ENCODE peak calls at places on chromosomes 2 and 18, in five cellular contexts. P is testis, W is breast epithelium, L is spleen, K is body of pancreas. N is an unnamed sample.

GRCh38 chr2:110860620-110861019 is 128.2 kb downstream of the ACOXL start:
- DNase-seq in W (no peak), K (no peak), L (no peak), P (no peak), N (no peak)

GRCh38 chr2:134021830-134022524 is 231.9 kb upstream of the MGAT5 start:
- DNase-seq in P (no peak), W (no peak), K (no peak), L (no peak), N (no peak)

GRCh38 chr18:79422022-79422782 is 26.5 kb downstream of the NFATC1 start:
- DNase-seq in L (peak; percentile 68), P (no peak), W (no peak), K (no peak), N (peak; percentile 54)

GRCh38 chr2:51859260-51859659 is 827.3 kb upstream of the NRXN1 start:
- DNase-seq in W (no peak), K (no peak), L (no peak), P (no peak), N (no peak)

GRCh38 chr2:232957607-232958211 is 55.3 kb downstream of the NGEF start:
- DNase-seq in K (no peak), P (no peak), W (no peak), L (no peak), N (no peak)

GRCh38 chr2:85728883-85729824 is 24.6 kb upstream of the ATOH8 start:
- DNase-seq in P (peak; percentile 91), W (peak; percentile 88), L (peak; percentile 95), K (peak; percentile 89), N (peak; percentile 84)

GRCh38 chr2:102841107-102841840 is 79.4 kb downstream of the TMEM182 start:
- DNase-seq in K (peak; percentile 70), L (no peak), W (no peak), P (peak; percentile 59), N (no peak)

GRCh38 chr2:17252258-17252657 is 266.0 kb downstream of the RAD51AP2 start:
- DNase-seq in P (no peak), L (no peak), W (no peak), K (no peak), N (no peak)

GRCh38 chr2:225668606-225669266 is 269.2 kb downstream of the NYAP2 start:
- DNase-seq in K (peak; percentile 10), P (peak; percentile 36), L (no peak), W (no peak), N (peak; percentile 56)

GRCh38 chr2:231716641-231717280 is 8.4 kb downstream of the PTMA start:
- DNase-seq in W (no peak), L (no peak), K (no peak), P (no peak), N (no peak)

GRCh38 chr2:139885921-139886498 is 1105.8 kb upstream of the NXPH2 start:
- DNase-seq in K (no peak), P (no peak), W (no peak), L (no peak), N (no peak)

GRCh38 chr2:10052216-10052615 is 8.9 kb downstream of the KLF11 start:
- DNase-seq in P (no peak), L (peak; percentile 55), K (no peak), W (no peak), N (no peak)

GRCh38 chr2:238092486-238093035 is 7.6 kb upstream of the ESPNL start:
- DNase-seq in K (no peak), P (no peak), W (no peak), L (no peak), N (no peak)

DNA sequence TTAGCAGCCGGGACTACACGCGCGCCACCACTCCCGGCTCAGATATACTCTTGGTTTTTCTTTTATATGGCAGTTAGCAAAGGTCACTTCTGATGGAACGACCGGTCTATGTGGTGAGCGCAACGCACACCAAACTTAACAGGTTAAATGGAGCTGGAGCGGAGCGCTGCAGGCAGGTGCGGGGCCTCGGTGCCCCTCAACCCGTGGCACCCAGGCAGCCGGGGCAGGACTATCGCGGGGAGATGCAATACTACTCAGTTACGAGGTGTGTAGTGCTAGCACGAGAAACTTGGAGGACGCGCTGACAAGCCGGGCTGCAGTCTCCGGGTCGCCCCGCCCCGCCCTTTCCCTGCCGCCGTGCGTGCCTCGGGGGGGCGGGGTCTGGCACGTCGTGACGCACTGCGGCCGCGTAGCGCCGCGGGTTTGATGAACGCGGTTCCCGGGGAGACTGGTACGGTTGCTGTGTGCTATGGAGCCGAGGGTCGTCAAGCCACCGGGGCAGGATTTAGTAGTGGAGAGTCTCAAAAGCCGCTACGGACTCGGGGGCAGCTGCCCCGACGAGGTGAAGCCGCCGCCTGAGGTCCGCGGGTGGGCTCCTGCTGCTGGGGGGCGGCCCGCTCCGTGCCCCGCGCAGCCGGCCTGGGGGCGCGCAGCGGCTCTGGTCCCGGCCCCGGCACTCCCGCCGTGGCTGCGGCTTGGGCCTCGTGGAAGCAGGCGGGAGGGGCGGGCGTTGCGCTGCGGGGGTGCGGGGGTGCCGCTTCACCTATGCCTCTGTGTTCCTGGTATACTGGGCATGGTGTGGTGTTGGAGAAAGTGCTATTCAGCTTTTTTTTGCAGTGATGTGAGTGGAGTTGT is at the start of gene CCDC138:
- DNase-seq in W (peak; percentile 80), K (peak; percentile 93), L (peak; percentile 98), P (peak; percentile 92), N (peak; percentile 70)
- TF ChIP-seq POLR2A in W (no peak), K (peak; percentile 53), L (peak; percentile 24), P (no peak), N (no peak)

GRCh38 chr2:73983322-73984202 is 1.1 kb upstream of the TET3 start:
- DNase-seq in P (no peak), W (peak; percentile 95), K (peak; percentile 98), L (peak; percentile 84), N (no peak)

GRCh38 chr2:73986085-73986680 is 1.5 kb downstream of the TET3 start:
- DNase-seq in K (no peak), L (peak; percentile 82), P (no peak), W (no peak), N (no peak)

GRCh38 chr2:73985318-73986084 is 791 bp downstream of the TET3 start:
- DNase-seq in P (no peak), W (no peak), K (peak; percentile 29), L (peak; percentile 91), N (peak; percentile 35)

GRCh38 chr2:73984922-73985317 is 210 bp downstream of the TET3 start:
- DNase-seq in L (no peak), K (peak; percentile 72), W (peak; percentile 58), P (no peak), N (no peak)

GRCh38 chr2:73984203-73984921 is at the start of gene TET3:
- DNase-seq in L (peak; percentile 95), K (peak; percentile 74), P (no peak), W (no peak), N (no peak)
- TF ChIP-seq POLR2A in L (no peak), K (no peak), P (no peak), W (no peak), N (no peak)

GRCh38 chr2:43882312-43882711 is 43.5 kb downstream of the ABCG8 start:
- DNase-seq in K (no peak), L (no peak), W (no peak), P (no peak), N (no peak)

GRCh38 chr2:43887176-43887575 is 48.4 kb downstream of the ABCG8 start:
- DNase-seq in W (no peak), K (peak; percentile 80), L (no peak), P (no peak), N (no peak)

GRCh38 chr2:43884674-43885073 is 45.9 kb downstream of the ABCG8 start:
- DNase-seq in W (no peak), L (no peak), K (no peak), P (no peak), N (no peak)

GRCh38 chr2:43889416-43889815 is 50.6 kb downstream of the ABCG8 start:
- DNase-seq in K (no peak), L (no peak), W (no peak), P (no peak), N (no peak)

DNA sequence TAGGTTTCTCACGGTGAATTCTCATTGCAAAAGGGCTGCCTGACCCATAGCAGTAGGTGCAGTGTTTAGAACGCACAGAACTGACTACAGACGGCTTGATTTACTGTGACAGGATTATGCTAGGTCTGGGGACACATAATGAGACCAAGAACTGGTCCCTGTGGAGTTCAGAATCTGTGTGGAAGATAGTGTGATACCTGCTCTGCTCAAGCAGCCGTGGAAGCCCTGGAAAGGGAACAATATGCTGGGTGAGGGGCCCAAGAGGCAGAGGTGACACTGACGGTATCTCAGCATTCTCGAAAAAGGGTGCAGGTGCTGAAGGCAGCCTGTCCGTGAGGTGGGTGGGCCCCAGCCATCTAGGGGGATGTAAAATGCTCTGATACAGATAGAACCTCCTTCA is 46.5 kb downstream of the ABCG8 start:
- DNase-seq in K (no peak), L (no peak), P (no peak), W (no peak), N (no peak)
- TF ChIP-seq POLR2A in K (no peak), L (no peak), P (no peak), W (no peak), N (no peak)

GRCh38 chr2:28753043-28753683 is 1.5 kb downstream of the PPP1CB start:
- DNase-seq in P (peak; percentile 82), L (peak; percentile 79), K (peak; percentile 78), W (peak; percentile 68), N (peak; percentile 64)

GRCh38 chr2:28751102-28751955 is at the start of gene PPP1CB:
- DNase-seq in W (peak; percentile 96), P (peak; percentile 97), L (peak; percentile 99), K (peak; percentile 97), N (peak; percentile 89)

GRCh38 chr2:28752608-28752984 is 966 bp downstream of the PPP1CB start:
- DNase-seq in K (no peak), L (no peak), W (no peak), P (no peak), N (no peak)

GRCh38 chr2:28750316-28751101 is 1.1 kb upstream of the PPP1CB start:
- DNase-seq in W (no peak), P (no peak), K (peak; percentile 28), L (no peak), N (no peak)

DNA sequence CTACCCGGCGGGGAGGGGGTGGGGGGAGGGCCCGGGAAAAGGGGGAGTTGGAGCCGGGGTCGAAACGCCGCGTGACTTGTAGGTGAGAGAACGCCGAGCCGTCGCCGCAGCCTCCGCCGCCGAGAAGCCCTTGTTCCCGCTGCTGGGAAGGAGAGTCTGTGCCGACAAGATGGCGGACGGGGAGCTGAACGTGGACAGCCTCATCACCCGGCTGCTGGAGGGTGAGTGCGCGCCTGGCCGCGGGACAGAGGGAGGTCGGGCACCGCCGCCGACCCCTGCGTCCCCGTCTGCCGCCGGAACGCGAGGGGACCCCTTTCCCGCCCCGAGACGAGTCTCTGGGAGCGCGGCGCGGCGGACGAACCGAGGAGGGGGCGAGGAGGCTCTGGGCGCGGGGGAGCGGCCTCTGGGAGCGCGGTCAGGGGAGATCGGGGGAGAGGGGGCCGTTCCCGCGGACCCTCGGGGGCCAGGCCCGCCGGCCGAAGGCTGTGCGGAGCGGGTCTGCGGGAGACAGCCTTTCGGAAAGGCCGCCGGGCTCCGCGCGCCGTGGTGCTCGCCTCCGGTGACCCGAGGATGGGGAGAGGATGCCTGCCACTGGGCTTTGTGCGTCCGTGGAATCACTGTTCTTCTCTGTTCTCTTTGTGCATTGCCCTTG is 452 bp downstream of the PPP1CB start:
- DNase-seq in P (no peak), L (peak; percentile 95), K (peak; percentile 49), W (no peak), N (no peak)
- TF ChIP-seq POLR2A in P (no peak), L (no peak), K (no peak), W (no peak), N (no peak)

N was measured in tibial nerve.